ENCODE peak calls at places on chromosomes 1 and 21, in four cellular contexts. One of them, this sample, is unnamed.
A peak's percentile ranks its signal among the peaks of the same experiment; 100 is the strongest.

GRCh38 chr1:32447469-32448185 is 17.2 kb upstream of the ZBTB8B start:
- DNase-seq in vagina: no peak
- DNase-seq in A549: no peak
- DNase-seq in stomach: no peak
- DNase-seq in this sample: no peak

GRCh38 chr1:10378071-10378841 is 20.6 kb upstream of the PGD start:
- DNase-seq in vagina: no peak
- DNase-seq in stomach: peak; percentile 30
- DNase-seq in A549: peak; percentile 62
- DNase-seq in this sample: peak; percentile 51

GRCh38 chr1:7827134-7827955 is 25.5 kb downstream of the UTS2 start:
- DNase-seq in vagina: no peak
- DNase-seq in stomach: no peak
- DNase-seq in A549: no peak
- DNase-seq in this sample: peak; percentile 28

GRCh38 chr1:108712605-108713150 is at the start of gene FNDC7:
- DNase-seq in stomach: no peak
- DNase-seq in A549: no peak
- DNase-seq in vagina: no peak
- DNase-seq in this sample: no peak

GRCh38 chr1:96482615-96483014 is 239.0 kb upstream of the PTBP2 start:
- DNase-seq in A549: no peak
- DNase-seq in stomach: no peak
- DNase-seq in vagina: no peak
- DNase-seq in this sample: no peak

GRCh38 chr1:93353286-93353685 is 7.6 kb downstream of the DR1 start:
- DNase-seq in stomach: no peak
- DNase-seq in A549: no peak
- DNase-seq in vagina: no peak
- DNase-seq in this sample: no peak

GRCh38 chr1:2480986-2481364 is 4.9 kb downstream of the PLCH2 start:
- DNase-seq in A549: no peak
- DNase-seq in vagina: no peak
- DNase-seq in stomach: peak; percentile 60
- DNase-seq in this sample: no peak

GRCh38 chr1:224733021-224733911 is 117.1 kb downstream of the CNIH3 start:
- DNase-seq in vagina: no peak
- DNase-seq in A549: no peak
- DNase-seq in stomach: no peak
- DNase-seq in this sample: peak; percentile 51

GRCh38 chr21:16180613-16181012 is 450.8 kb downstream of the USP25 start:
- DNase-seq in stomach: no peak
- DNase-seq in A549: no peak
- DNase-seq in vagina: no peak
- DNase-seq in this sample: no peak

GRCh38 chr1:227315500-227316346 is 2.6 kb downstream of the CDC42BPA start:
- DNase-seq in A549: peak; percentile 39
- DNase-seq in stomach: peak; percentile 33
- DNase-seq in vagina: no peak
- DNase-seq in this sample: peak; percentile 20

GRCh38 chr1:151196292-151196800 is 2.0 kb upstream of the PIP5K1A start:
- DNase-seq in A549: peak; percentile 69
- DNase-seq in vagina: no peak
- DNase-seq in stomach: peak; percentile 71
- DNase-seq in this sample: peak; percentile 60

GRCh38 chr21:45155910-45156309 is 81.5 kb downstream of the ADARB1 start:
- DNase-seq in vagina: peak; percentile 93
- DNase-seq in A549: no peak
- DNase-seq in stomach: peak; percentile 9
- DNase-seq in this sample: no peak

GRCh38 chr21:45158491-45159423 is 84.4 kb downstream of the ADARB1 start:
- DNase-seq in stomach: no peak
- DNase-seq in vagina: no peak
- DNase-seq in A549: no peak
- DNase-seq in this sample: no peak

GRCh38 chr21:45154511-45155508 is 80.4 kb downstream of the ADARB1 start:
- DNase-seq in vagina: no peak
- DNase-seq in A549: no peak
- DNase-seq in stomach: peak; percentile 3
- DNase-seq in this sample: no peak

GRCh38 chr21:45156459-45156858 is 82.1 kb downstream of the ADARB1 start:
- DNase-seq in vagina: no peak
- DNase-seq in stomach: no peak
- DNase-seq in A549: no peak
- DNase-seq in this sample: no peak

DNA sequence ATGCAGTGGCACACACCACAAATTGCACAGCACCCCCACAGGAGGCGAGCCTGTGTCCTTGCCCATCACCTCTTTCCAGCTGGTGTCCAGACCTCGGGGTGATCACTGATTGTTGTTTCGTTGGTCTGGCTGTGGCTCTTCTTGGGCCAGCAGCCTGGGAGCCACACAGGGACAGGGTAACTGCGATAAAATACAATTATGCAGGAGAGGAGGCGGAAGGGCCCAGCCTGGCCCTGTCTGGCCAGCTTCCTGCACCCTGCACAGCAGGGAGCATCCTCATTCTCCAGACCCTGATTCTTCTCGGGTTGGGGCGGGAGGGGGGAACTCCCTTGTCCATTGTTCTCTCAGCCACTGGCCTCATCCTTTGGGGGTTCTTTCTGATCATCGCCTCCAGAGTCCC is 83.6 kb downstream of the ADARB1 start:
- DNase-seq in vagina: no peak
- DNase-seq in stomach: no peak
- DNase-seq in A549: no peak
- DNase-seq in this sample: no peak
- H3K4me1 ChIP-seq in vagina: peaks cover 14% of the 10 kb centered on the region
- H3K4me1 ChIP-seq in stomach: peaks cover 41% of the 10 kb centered on the region
- H3K4me1 ChIP-seq in A549: no peaks in the 10 kb centered on the region
- H3K4me1 ChIP-seq in this sample: peaks cover 3% of the 10 kb centered on the region

GRCh38 chr1:12460911-12461621 is 156.9 kb downstream of the DHRS3 start:
- DNase-seq in vagina: no peak
- DNase-seq in stomach: peak; percentile 81
- DNase-seq in A549: no peak
- DNase-seq in this sample: no peak
- TF ChIP-seq POLR2A in vagina: no peak
- TF ChIP-seq POLR2A in stomach: no peak
- TF ChIP-seq POLR2A in A549: no peak
- TF ChIP-seq POLR2A in this sample: no peak

GRCh38 chr1:201741763-201742342 is 87.1 kb upstream of the IPO9 start:
- DNase-seq in stomach: no peak
- DNase-seq in A549: no peak
- DNase-seq in vagina: no peak
- DNase-seq in this sample: no peak
- H3K4me1 ChIP-seq in stomach: peaks cover 57% of the 10 kb centered on the region
- H3K4me1 ChIP-seq in A549: peaks cover 15% of the 10 kb centered on the region
- H3K4me1 ChIP-seq in vagina: peaks cover 62% of the 10 kb centered on the region
- H3K4me1 ChIP-seq in this sample: peaks cover 49% of the 10 kb centered on the region

DNA sequence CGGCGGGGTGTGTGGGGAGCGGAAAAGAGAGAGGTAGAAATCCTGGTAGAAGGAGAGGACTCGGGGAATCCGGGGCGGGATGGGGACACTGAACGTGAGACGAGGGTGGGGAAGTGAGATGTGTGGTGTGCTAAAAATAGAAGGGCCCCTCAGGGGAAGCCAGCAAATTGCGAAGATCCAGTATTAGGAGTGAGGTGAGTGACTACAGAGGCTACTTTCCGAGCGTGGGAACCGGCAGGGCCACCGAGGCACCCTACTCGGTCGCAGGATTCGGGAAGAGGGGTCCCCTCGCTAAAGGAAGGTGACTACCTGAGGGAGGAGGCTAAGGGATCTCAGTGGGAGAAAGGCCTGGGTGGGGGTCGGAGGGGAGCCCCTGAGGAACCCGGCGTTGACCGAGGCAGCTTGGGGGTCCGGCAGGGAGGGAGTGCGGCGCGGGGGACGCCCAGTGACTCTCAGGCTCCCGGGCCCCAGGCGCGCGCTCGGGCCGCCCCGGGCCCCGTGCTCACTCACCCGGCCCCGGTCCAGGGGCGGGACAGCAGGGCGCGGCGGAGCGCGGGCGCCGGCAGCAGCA is 318 bp downstream of the ALDH4A1 start:
- DNase-seq in stomach: no peak
- DNase-seq in vagina: no peak
- DNase-seq in A549: no peak
- DNase-seq in this sample: no peak
- TF ChIP-seq POLR2A in stomach: no peak
- TF ChIP-seq POLR2A in vagina: no peak
- TF ChIP-seq POLR2A in A549: no peak
- TF ChIP-seq POLR2A in this sample: no peak

GRCh38 chr1:154743536-154744036 is 126.5 kb downstream of the KCNN3 start:
- DNase-seq in vagina: no peak
- DNase-seq in A549: no peak
- DNase-seq in stomach: no peak
- DNase-seq in this sample: no peak

GRCh38 chr1:154741747-154742495 is 128.2 kb downstream of the KCNN3 start:
- DNase-seq in A549: no peak
- DNase-seq in stomach: no peak
- DNase-seq in vagina: no peak
- DNase-seq in this sample: no peak

GRCh38 chr1:154744352-154744751 is 125.7 kb downstream of the KCNN3 start:
- DNase-seq in stomach: no peak
- DNase-seq in vagina: no peak
- DNase-seq in A549: no peak
- DNase-seq in this sample: no peak

GRCh38 chr1:154741327-154741726 is 128.8 kb downstream of the KCNN3 start:
- DNase-seq in vagina: no peak
- DNase-seq in A549: no peak
- DNase-seq in stomach: no peak
- DNase-seq in this sample: no peak

GRCh38 chr1:154742586-154742985 is 127.5 kb downstream of the KCNN3 start:
- DNase-seq in vagina: no peak
- DNase-seq in stomach: no peak
- DNase-seq in A549: no peak
- DNase-seq in this sample: no peak
- H3K4me1 ChIP-seq in vagina: peaks cover 7% of the 10 kb centered on the region
- H3K4me1 ChIP-seq in stomach: peaks cover 20% of the 10 kb centered on the region
- H3K4me1 ChIP-seq in A549: no peaks in the 10 kb centered on the region
- H3K4me1 ChIP-seq in this sample: peaks cover 45% of the 10 kb centered on the region